ENCODE peak calls at places on chromosomes 13 and 19, in five cellular contexts. One of them, this sample, is unnamed.

GRCh38 chr13:18212873-18213272 is 968.8 kb downstream of the TUBA3C start:
- DNase-seq in upper lobe of right lung: no peak
- DNase-seq in AG09319: no peak
- DNase-seq in foreskin fibroblast: peak; percentile 3
- DNase-seq in heart left ventricle: no peak
- DNase-seq in this sample: peak; percentile 12

GRCh38 chr13:91767681-91768080 is 369.3 kb downstream of the GPC5 start:
- DNase-seq in upper lobe of right lung: no peak
- DNase-seq in AG09319: no peak
- DNase-seq in foreskin fibroblast: no peak
- DNase-seq in heart left ventricle: no peak
- DNase-seq in this sample: no peak

GRCh38 chr13:29707876-29708543 is 112.5 kb upstream of the SLC7A1 start:
- DNase-seq in upper lobe of right lung: no peak
- DNase-seq in AG09319: peak; percentile 15
- DNase-seq in foreskin fibroblast: peak; percentile 76
- DNase-seq in heart left ventricle: no peak
- DNase-seq in this sample: peak; percentile 62

GRCh38 chr19:7775761-7776160 is 12.7 kb downstream of the CLEC4M start:
- DNase-seq in upper lobe of right lung: no peak
- DNase-seq in AG09319: no peak
- DNase-seq in foreskin fibroblast: no peak
- DNase-seq in heart left ventricle: no peak
- DNase-seq in this sample: no peak

GRCh38 chr13:97809576-97809975 is 143.9 kb upstream of the IPO5 start:
- DNase-seq in upper lobe of right lung: no peak
- DNase-seq in AG09319: no peak
- DNase-seq in foreskin fibroblast: peak; percentile 16
- DNase-seq in heart left ventricle: no peak
- DNase-seq in this sample: no peak

GRCh38 chr13:72728290-72728605 is 525 bp downstream of the BORA start:
- DNase-seq in upper lobe of right lung: no peak
- DNase-seq in AG09319: no peak
- DNase-seq in foreskin fibroblast: no peak
- DNase-seq in heart left ventricle: no peak
- DNase-seq in this sample: no peak

GRCh38 chr13:110173247-110173818 is 133.6 kb downstream of the COL4A1 start:
- DNase-seq in upper lobe of right lung: no peak
- DNase-seq in AG09319: no peak
- DNase-seq in foreskin fibroblast: no peak
- DNase-seq in heart left ventricle: no peak
- DNase-seq in this sample: no peak

GRCh38 chr13:89465366-89465765 is 1794.2 kb downstream of the SLITRK5 start:
- DNase-seq in upper lobe of right lung: no peak
- DNase-seq in AG09319: no peak
- DNase-seq in foreskin fibroblast: no peak
- DNase-seq in heart left ventricle: no peak
- DNase-seq in this sample: no peak

GRCh38 chr13:77891041-77891440 is 27.6 kb downstream of the EDNRB start:
- DNase-seq in upper lobe of right lung: no peak
- DNase-seq in AG09319: no peak
- DNase-seq in foreskin fibroblast: no peak
- DNase-seq in heart left ventricle: no peak
- DNase-seq in this sample: no peak

GRCh38 chr19:38285567-38285966 is 18.5 kb upstream of the C19orf33 start:
- DNase-seq in upper lobe of right lung: no peak
- DNase-seq in AG09319: no peak
- DNase-seq in foreskin fibroblast: peak; percentile 77
- DNase-seq in heart left ventricle: no peak
- DNase-seq in this sample: no peak

GRCh38 chr13:35144496-35144895 is 202.4 kb downstream of the NBEA start:
- DNase-seq in upper lobe of right lung: no peak
- DNase-seq in AG09319: no peak
- DNase-seq in foreskin fibroblast: peak; percentile 51
- DNase-seq in heart left ventricle: no peak
- DNase-seq in this sample: no peak

GRCh38 chr13:52677823-52678222 is 25.2 kb downstream of the SUGT1 start:
- DNase-seq in upper lobe of right lung: no peak
- DNase-seq in AG09319: no peak
- DNase-seq in foreskin fibroblast: no peak
- DNase-seq in heart left ventricle: no peak
- DNase-seq in this sample: no peak

GRCh38 chr13:42066542-42066941 is 18.1 kb downstream of the DGKH start:
- DNase-seq in upper lobe of right lung: no peak
- DNase-seq in AG09319: peak; percentile 73
- DNase-seq in foreskin fibroblast: peak; percentile 89
- DNase-seq in heart left ventricle: no peak
- DNase-seq in this sample: no peak

GRCh38 chr13:110758195-110758594 is 44.7 kb downstream of the ING1 start:
- DNase-seq in upper lobe of right lung: no peak
- DNase-seq in AG09319: peak; percentile 18
- DNase-seq in foreskin fibroblast: peak; percentile 64
- DNase-seq in heart left ventricle: no peak
- DNase-seq in this sample: no peak

GRCh38 chr13:58300224-58300623 is 668.7 kb downstream of the PCDH17 start:
- DNase-seq in upper lobe of right lung: no peak
- DNase-seq in AG09319: no peak
- DNase-seq in foreskin fibroblast: no peak
- DNase-seq in heart left ventricle: no peak
- DNase-seq in this sample: no peak

GRCh38 chr13:110332750-110333149 is 25.7 kb downstream of the COL4A2 start:
- DNase-seq in upper lobe of right lung: no peak
- DNase-seq in AG09319: no peak
- DNase-seq in foreskin fibroblast: no peak
- DNase-seq in heart left ventricle: no peak
- DNase-seq in this sample: no peak

GRCh38 chr19:43777163-43777700 is 3.5 kb downstream of the KCNN4 start:
- DNase-seq in upper lobe of right lung: no peak
- DNase-seq in AG09319: no peak
- DNase-seq in foreskin fibroblast: peak; percentile 44
- DNase-seq in heart left ventricle: no peak
- DNase-seq in this sample: peak; percentile 62

GRCh38 chr19:18785179-18786124 is 5.7 kb downstream of the COMP start:
- DNase-seq in upper lobe of right lung: peak; percentile 90
- DNase-seq in AG09319: no peak
- DNase-seq in foreskin fibroblast: peak; percentile 73
- DNase-seq in heart left ventricle: peak; percentile 69
- DNase-seq in this sample: peak; percentile 96

GRCh38 chr13:37791699-37792098 is 77.9 kb downstream of the TRPC4 start:
- DNase-seq in upper lobe of right lung: no peak
- DNase-seq in AG09319: no peak
- DNase-seq in foreskin fibroblast: peak; percentile 3
- DNase-seq in heart left ventricle: no peak
- DNase-seq in this sample: no peak

GRCh38 chr13:103157034-103157433 is 90.8 kb upstream of the SLC10A2 start:
- DNase-seq in upper lobe of right lung: no peak
- DNase-seq in AG09319: no peak
- DNase-seq in foreskin fibroblast: no peak
- DNase-seq in heart left ventricle: no peak
- DNase-seq in this sample: no peak

GRCh38 chr13:23673867-23674605 is 103.8 kb downstream of the TNFRSF19 start:
- DNase-seq in upper lobe of right lung: no peak
- DNase-seq in AG09319: no peak
- DNase-seq in foreskin fibroblast: peak; percentile 43
- DNase-seq in heart left ventricle: no peak
- DNase-seq in this sample: no peak

GRCh38 chr13:106471957-106472543 is 63.4 kb downstream of the EFNB2 start:
- DNase-seq in upper lobe of right lung: no peak
- DNase-seq in AG09319: no peak
- DNase-seq in foreskin fibroblast: peak; percentile 91
- DNase-seq in heart left ventricle: no peak
- DNase-seq in this sample: no peak

GRCh38 chr19:43826787-43827754 is at the start of gene ZNF283:
- DNase-seq in upper lobe of right lung: peak; percentile 93
- DNase-seq in AG09319: peak; percentile 70
- DNase-seq in foreskin fibroblast: peak; percentile 94
- DNase-seq in heart left ventricle: peak; percentile 94
- DNase-seq in this sample: peak; percentile 84

GRCh38 chr19:18991050-18991449 is 42.3 kb downstream of the SUGP2 start:
- DNase-seq in upper lobe of right lung: no peak
- DNase-seq in AG09319: no peak
- DNase-seq in foreskin fibroblast: no peak
- DNase-seq in heart left ventricle: peak; percentile 66
- DNase-seq in this sample: no peak

GRCh38 chr19:5060591-5061339 is 91.9 kb downstream of the KDM4B start:
- DNase-seq in upper lobe of right lung: no peak
- DNase-seq in AG09319: no peak
- DNase-seq in foreskin fibroblast: no peak
- DNase-seq in heart left ventricle: no peak
- DNase-seq in this sample: no peak

GRCh38 chr19:3604987-3605343 is 1.7 kb downstream of the TBXA2R start:
- DNase-seq in upper lobe of right lung: no peak
- DNase-seq in AG09319: no peak
- DNase-seq in foreskin fibroblast: no peak
- DNase-seq in heart left ventricle: no peak
- DNase-seq in this sample: peak; percentile 88

GRCh38 chr13:40562975-40563349 is 103.5 kb downstream of the FOXO1 start:
- DNase-seq in upper lobe of right lung: no peak
- DNase-seq in AG09319: no peak
- DNase-seq in foreskin fibroblast: no peak
- DNase-seq in heart left ventricle: no peak
- DNase-seq in this sample: no peak

GRCh38 chr19:11364296-11364904 is 9.2 kb downstream of the PLPPR2 start:
- DNase-seq in upper lobe of right lung: no peak
- DNase-seq in AG09319: no peak
- DNase-seq in foreskin fibroblast: no peak
- DNase-seq in heart left ventricle: no peak
- DNase-seq in this sample: peak; percentile 7

GRCh38 chr19:48249502-48250014 is 6.2 kb downstream of the CARD8 start:
- DNase-seq in upper lobe of right lung: peak; percentile 76
- DNase-seq in AG09319: no peak
- DNase-seq in foreskin fibroblast: no peak
- DNase-seq in heart left ventricle: peak; percentile 52
- DNase-seq in this sample: peak; percentile 44

GRCh38 chr19:6723738-6724137 is 3.3 kb upstream of the C3 start:
- DNase-seq in upper lobe of right lung: no peak
- DNase-seq in AG09319: no peak
- DNase-seq in foreskin fibroblast: no peak
- DNase-seq in heart left ventricle: no peak
- DNase-seq in this sample: no peak

GRCh38 chr19:49336482-49337266 is 1.5 kb downstream of the CD37 start:
- DNase-seq in upper lobe of right lung: peak; percentile 51
- DNase-seq in AG09319: no peak
- DNase-seq in foreskin fibroblast: no peak
- DNase-seq in heart left ventricle: no peak
- DNase-seq in this sample: no peak

GRCh38 chr19:49057636-49058234 is at the start of gene CGB7:
- DNase-seq in upper lobe of right lung: peak; percentile 87
- DNase-seq in AG09319: no peak
- DNase-seq in foreskin fibroblast: peak; percentile 82
- DNase-seq in heart left ventricle: peak; percentile 78
- DNase-seq in this sample: peak; percentile 58

GRCh38 chr19:7294571-7295212 is 478 bp upstream of the INSR start:
- DNase-seq in upper lobe of right lung: peak; percentile 92
- DNase-seq in AG09319: no peak
- DNase-seq in foreskin fibroblast: peak; percentile 70
- DNase-seq in heart left ventricle: peak; percentile 89
- DNase-seq in this sample: peak; percentile 82

GRCh38 chr13:114194853-114195252 is 15.8 kb downstream of the CFAP97D2 start:
- DNase-seq in upper lobe of right lung: no peak
- DNase-seq in AG09319: no peak
- DNase-seq in foreskin fibroblast: no peak
- DNase-seq in heart left ventricle: no peak
- DNase-seq in this sample: no peak

GRCh38 chr13:101661839-101662238 is 209.4 kb downstream of the ITGBL1 start:
- DNase-seq in upper lobe of right lung: no peak
- DNase-seq in AG09319: no peak
- DNase-seq in foreskin fibroblast: no peak
- DNase-seq in heart left ventricle: no peak
- DNase-seq in this sample: no peak

DNA sequence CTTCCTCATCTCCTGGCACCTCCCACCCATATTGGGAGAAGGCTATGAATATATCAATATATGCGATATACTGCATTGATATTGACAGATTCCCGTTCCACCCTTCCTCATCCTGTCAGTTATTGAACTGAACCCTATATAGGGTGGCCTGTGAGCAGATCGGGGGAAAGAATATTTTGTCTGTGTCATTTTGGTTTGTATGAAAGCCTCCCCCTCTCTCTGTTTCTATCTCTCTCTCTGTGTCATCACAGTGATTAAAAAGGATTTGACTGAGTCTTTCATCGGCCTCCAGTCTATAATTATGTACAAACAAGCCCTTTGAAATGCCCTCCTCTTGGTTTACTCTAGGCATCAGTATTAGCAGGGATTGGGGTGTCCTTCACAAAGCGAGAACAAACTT is 35.7 kb downstream of the RASL11A start:
- DNase-seq in upper lobe of right lung: no peak
- DNase-seq in AG09319: no peak
- DNase-seq in foreskin fibroblast: no peak
- DNase-seq in heart left ventricle: no peak
- DNase-seq in this sample: no peak
- TF ChIP-seq CTCF in upper lobe of right lung: no peak
- TF ChIP-seq CTCF in AG09319: no peak
- TF ChIP-seq CTCF in foreskin fibroblast: no peak
- TF ChIP-seq CTCF in heart left ventricle: no peak
- TF ChIP-seq CTCF in this sample: no peak

GRCh38 chr19:40521276-40521675 is 54.5 kb downstream of the SPTBN4 start:
- DNase-seq in upper lobe of right lung: no peak
- DNase-seq in AG09319: no peak
- DNase-seq in foreskin fibroblast: peak; percentile 59
- DNase-seq in heart left ventricle: no peak
- DNase-seq in this sample: no peak
- TF ChIP-seq CTCF in upper lobe of right lung: peak; percentile 28
- TF ChIP-seq CTCF in AG09319: peak; percentile 49
- TF ChIP-seq CTCF in foreskin fibroblast: peak; percentile 50
- TF ChIP-seq CTCF in heart left ventricle: peak; percentile 17
- TF ChIP-seq CTCF in this sample: peak; percentile 6

GRCh38 chr19:1392407-1392806 is 8.7 kb downstream of the NDUFS7 start:
- DNase-seq in upper lobe of right lung: no peak
- DNase-seq in AG09319: no peak
- DNase-seq in foreskin fibroblast: no peak
- DNase-seq in heart left ventricle: no peak
- DNase-seq in this sample: no peak
- TF ChIP-seq CTCF in upper lobe of right lung: no peak
- TF ChIP-seq CTCF in AG09319: no peak
- TF ChIP-seq CTCF in foreskin fibroblast: no peak
- TF ChIP-seq CTCF in heart left ventricle: no peak
- TF ChIP-seq CTCF in this sample: no peak

GRCh38 chr19:1672038-1672768 is 19.8 kb upstream of the TCF3 start:
- DNase-seq in upper lobe of right lung: peak; percentile 80
- DNase-seq in AG09319: no peak
- DNase-seq in foreskin fibroblast: peak; percentile 78
- DNase-seq in heart left ventricle: no peak
- DNase-seq in this sample: peak; percentile 84
- TF ChIP-seq CTCF in upper lobe of right lung: peak; percentile 75
- TF ChIP-seq CTCF in AG09319: peak; percentile 64
- TF ChIP-seq CTCF in foreskin fibroblast: peak; percentile 74
- TF ChIP-seq CTCF in heart left ventricle: peak; percentile 82
- TF ChIP-seq CTCF in this sample: peak; percentile 73

GRCh38 chr13:99658266-99658991 is 157.2 kb downstream of the TM9SF2 start:
- DNase-seq in upper lobe of right lung: peak; percentile 81
- DNase-seq in AG09319: peak; percentile 29
- DNase-seq in foreskin fibroblast: peak; percentile 72
- DNase-seq in heart left ventricle: peak; percentile 63
- DNase-seq in this sample: peak; percentile 38
- TF ChIP-seq CTCF in upper lobe of right lung: peak; percentile 42
- TF ChIP-seq CTCF in AG09319: peak; percentile 50
- TF ChIP-seq CTCF in foreskin fibroblast: peak; percentile 33
- TF ChIP-seq CTCF in heart left ventricle: peak; percentile 24
- TF ChIP-seq CTCF in this sample: peak; percentile 20